ENCODE peak calls at places on chromosomes 6 and 20, in five cellular contexts. X is tibial nerve; R is SJSA1; Y is CD4-positive, CD25-positive, alpha-beta regulatory T cell; S is effector memory CD4-positive, alpha-beta T cell. H is an unnamed sample.
A peak's percentile ranks its signal among the peaks of the same experiment; 100 is the strongest.

GRCh38 chr20:38840894-38841470 is 35.5 kb downstream of the PPP1R16B start:
- DNase-seq in X (no peak), S (peak; percentile 32), R (no peak), Y (peak; percentile 79), H (no peak)

GRCh38 chr6:40906759-40907158 is 132.3 kb downstream of the UNC5CL start:
- DNase-seq in S (no peak), R (no peak), Y (no peak), X (no peak), H (no peak)

GRCh38 chr20:63635431-63636141 is 8.7 kb upstream of the GMEB2 start:
- DNase-seq in S (peak; percentile 76), R (no peak), X (no peak), Y (peak; percentile 87), H (peak; percentile 80)

GRCh38 chr6:72624557-72625160 is 2.8 kb downstream of the KCNQ5 start:
- DNase-seq in X (no peak), R (no peak), S (no peak), Y (peak; percentile 12), H (no peak)

GRCh38 chr20:22385602-22386299 is 198.6 kb downstream of the FOXA2 start:
- DNase-seq in S (no peak), X (no peak), Y (no peak), R (no peak), H (no peak)

GRCh38 chr6:52815167-52816092 is 11.8 kb upstream of the GSTA1 start:
- DNase-seq in X (peak; percentile 23), Y (peak; percentile 23), S (no peak), R (peak; percentile 66), H (peak; percentile 62)

GRCh38 chr20:47353224-47353696 is 3.2 kb downstream of the ZMYND8 start:
- DNase-seq in X (no peak), Y (no peak), R (no peak), S (no peak), H (no peak)

GRCh38 chr6:165013701-165014100 is 295.7 kb downstream of the C6orf118 start:
- DNase-seq in Y (no peak), S (no peak), R (peak; percentile 56), X (no peak), H (no peak)

GRCh38 chr6:159174263-159174974 is 5.2 kb downstream of the FNDC1 start:
- DNase-seq in Y (peak; percentile 57), R (peak; percentile 85), X (peak; percentile 61), S (peak; percentile 20), H (peak; percentile 56)

GRCh38 chr6:106300944-106301343 is 24.6 kb downstream of the ATG5 start:
- DNase-seq in S (no peak), Y (peak; percentile 38), R (no peak), X (peak; percentile 10), H (no peak)

GRCh38 chr6:34021839-34022190 is 124.1 kb downstream of the GRM4 start:
- DNase-seq in R (peak; percentile 69), Y (no peak), S (no peak), X (no peak), H (no peak)

GRCh38 chr6:111764238-111765182 is 108.7 kb downstream of the FYN start:
- DNase-seq in Y (peak; percentile 61), R (no peak), X (no peak), S (peak; percentile 60), H (no peak)

GRCh38 chr6:44628347-44628746 is 240.8 kb downstream of the CDC5L start:
- DNase-seq in X (no peak), R (no peak), S (no peak), Y (no peak), H (no peak)

GRCh38 chr6:132643547-132643946 is 15.4 kb downstream of the TAAR1 start:
- DNase-seq in S (no peak), R (no peak), Y (no peak), X (no peak), H (no peak)
- H3K27ac ChIP-seq in S (no peak overlapping the region), R (no peak overlapping the region), Y (no peak overlapping the region), X (no peak overlapping the region), H (no peak overlapping the region)

GRCh38 chr20:1357921-1358671 is 29.2 kb upstream of the SDCBP2 start:
- DNase-seq in R (no peak), Y (no peak), X (no peak), S (no peak), H (peak; percentile 21)

DNA sequence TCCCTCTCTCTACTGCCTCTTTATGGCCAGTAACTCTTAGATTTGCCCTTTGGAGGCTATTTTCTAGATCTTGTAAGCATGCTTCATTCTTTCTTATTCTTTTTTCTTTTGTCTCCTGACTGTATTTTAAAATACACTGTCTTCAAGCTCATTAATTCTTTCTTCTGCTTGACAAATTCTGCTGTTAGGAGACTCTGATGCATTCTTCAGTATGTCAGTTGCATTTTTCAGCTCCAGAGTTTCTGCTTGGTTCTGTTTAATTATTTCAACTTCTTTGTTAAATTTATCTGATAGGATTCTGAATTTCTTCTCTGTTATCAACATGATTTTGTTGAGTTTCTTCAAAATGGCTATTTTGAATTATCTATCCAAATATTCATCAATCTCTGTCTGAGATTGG is 25.0 kb upstream of the SDCBP2 start:
- DNase-seq in S (no peak), R (no peak), X (no peak), Y (no peak), H (no peak)
- H3K4me1 ChIP-seq in S (no peaks in the 10 kb centered on the region), R (peaks cover 8% of the 10 kb centered on the region), X (no peaks in the 10 kb centered on the region), Y (peaks cover 12% of the 10 kb centered on the region), H (peaks cover 3% of the 10 kb centered on the region)

GRCh38 chr6:11973238-11973637 is 38.9 kb upstream of the HIVEP1 start:
- DNase-seq in S (no peak), Y (no peak), X (no peak), R (no peak), H (no peak)
- H3K27ac ChIP-seq in S (no peak overlapping the region), Y (no peak overlapping the region), X (no peak overlapping the region), R (no peak overlapping the region), H (no peak overlapping the region)

GRCh38 chr6:36683656-36684446 is 5.3 kb downstream of the CDKN1A start:
- DNase-seq in Y (no peak), R (no peak), X (no peak), S (no peak), H (no peak)
- H3K4me1 ChIP-seq in Y (peaks cover 37% of the 10 kb centered on the region), R (peaks cover 13% of the 10 kb centered on the region), X (peaks cover 25% of the 10 kb centered on the region), S (peaks cover 34% of the 10 kb centered on the region), H (peaks cover 54% of the 10 kb centered on the region)

GRCh38 chr6:114362957-114363356 is 20.1 kb upstream of the HS3ST5 start:
- DNase-seq in X (no peak), R (no peak), S (no peak), Y (no peak), H (no peak)

GRCh38 chr6:114367315-114367961 is 24.6 kb upstream of the HS3ST5 start:
- DNase-seq in X (no peak), Y (no peak), R (no peak), S (no peak), H (no peak)

GRCh38 chr6:114366899-114367298 is 24.1 kb upstream of the HS3ST5 start:
- DNase-seq in R (no peak), S (no peak), X (no peak), Y (no peak), H (no peak)

GRCh38 chr6:114362396-114362795 is 19.6 kb upstream of the HS3ST5 start:
- DNase-seq in Y (no peak), R (no peak), X (no peak), S (no peak), H (no peak)

GRCh38 chr6:114364295-114364694 is 21.5 kb upstream of the HS3ST5 start:
- DNase-seq in S (no peak), R (peak; percentile 78), Y (no peak), X (no peak), H (no peak)
- H3K27ac ChIP-seq in S (no peak overlapping the region), R (peak overlapping the region; percentile 54), Y (no peak overlapping the region), X (no peak overlapping the region), H (no peak overlapping the region)

GRCh38 chr6:37742401-37742760 is 44.7 kb upstream of the MDGA1 start:
- DNase-seq in Y (no peak), S (no peak), X (no peak), R (no peak), H (no peak)

GRCh38 chr6:37739618-37740017 is 41.9 kb upstream of the MDGA1 start:
- DNase-seq in R (no peak), X (no peak), Y (no peak), S (no peak), H (no peak)

GRCh38 chr6:37741757-37742400 is 44.2 kb upstream of the MDGA1 start:
- DNase-seq in S (no peak), R (no peak), X (no peak), Y (no peak), H (no peak)

GRCh38 chr6:37735722-37736121 is 38.0 kb upstream of the MDGA1 start:
- DNase-seq in R (no peak), S (no peak), X (no peak), Y (no peak), H (no peak)

GRCh38 chr6:37738216-37738615 is 40.5 kb upstream of the MDGA1 start:
- DNase-seq in Y (no peak), R (no peak), S (no peak), X (no peak), H (no peak)
- H3K4me1 ChIP-seq in Y (no peaks in the 10 kb centered on the region), R (no peaks in the 10 kb centered on the region), S (no peaks in the 10 kb centered on the region), X (no peaks in the 10 kb centered on the region), H (no peaks in the 10 kb centered on the region)

GRCh38 chr6:42344756-42345155 is 107.0 kb downstream of the TRERF1 start:
- DNase-seq in R (no peak), Y (no peak), S (no peak), X (no peak), H (no peak)

GRCh38 chr6:42347456-42347855 is 104.3 kb downstream of the TRERF1 start:
- DNase-seq in S (no peak), Y (no peak), R (no peak), X (no peak), H (no peak)

GRCh38 chr6:42349753-42350573 is 101.8 kb downstream of the TRERF1 start:
- DNase-seq in R (no peak), S (no peak), Y (no peak), X (no peak), H (no peak)

GRCh38 chr6:42342011-42342553 is 109.6 kb downstream of the TRERF1 start:
- DNase-seq in Y (no peak), S (no peak), R (no peak), X (no peak), H (no peak)

DNA sequence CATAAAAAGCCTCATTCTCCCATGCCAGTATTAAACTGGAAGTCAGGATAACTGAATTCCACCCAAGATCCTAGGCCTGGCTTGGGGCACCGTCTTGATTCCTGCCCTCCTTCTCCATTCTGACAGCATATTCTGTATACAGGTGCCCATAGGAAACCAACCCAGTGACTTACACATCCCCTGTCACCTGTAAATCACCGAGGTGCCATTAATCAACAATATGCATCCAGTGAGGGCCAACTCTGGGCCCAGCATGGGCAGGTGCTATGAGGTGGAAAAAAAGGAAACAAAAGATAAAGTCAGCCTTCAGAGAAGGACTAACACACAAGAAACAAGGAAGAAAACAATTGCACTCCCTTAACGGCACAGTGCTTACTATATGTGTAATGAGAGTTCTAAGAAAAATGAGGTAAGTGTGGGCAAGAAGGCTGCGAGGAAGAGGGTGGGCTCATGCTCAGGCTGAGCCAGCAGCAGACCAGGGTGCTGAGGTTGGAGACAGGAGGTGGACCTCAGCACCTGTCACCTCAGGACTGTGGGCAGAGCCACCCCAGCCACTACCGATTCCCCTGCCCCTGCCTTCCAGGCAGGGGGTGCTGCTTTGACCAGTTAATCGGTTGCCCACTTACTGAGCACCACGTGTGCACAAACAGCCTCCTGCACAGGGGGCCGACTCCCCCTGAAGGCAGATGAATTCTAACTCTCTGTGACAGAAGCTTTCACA is 105.9 kb downstream of the TRERF1 start:
- DNase-seq in R (no peak), Y (no peak), X (no peak), S (no peak), H (no peak)
- H3K27ac ChIP-seq in R (no peak overlapping the region), Y (no peak overlapping the region), X (no peak overlapping the region), S (no peak overlapping the region), H (no peak overlapping the region)